ENCODE peak calls at places on chromosomes 4 and X, in four cellular contexts. Z is Right ventricle myocardium inferior; D is activated naive CD8-positive, alpha-beta T cell treated with anti-CD3 and anti-CD28 coated beads, Interleukin-2, amount 50 U/mL, for 24 hours; W is fibroblast of the aortic adventitia. M is an unnamed sample.

GRCh38 chrX:151177141-151178027 is 1.0 kb downstream of the GPR50 start:
- DNase-seq in Z (no peak), D (no peak), W (no peak), M (no peak)

GRCh38 chrX:50838820-50839600 is 25.0 kb upstream of the SHROOM4 start:
- DNase-seq in Z (no peak), D (no peak), W (no peak), M (no peak)

GRCh38 chr4:82901129-82901718 is 689 bp downstream of the THAP9 start:
- DNase-seq in Z (no peak), D (no peak), W (no peak), M (no peak)

GRCh38 chr4:147160908-147161513 is 215.3 kb upstream of the TTC29 start:
- DNase-seq in Z (no peak), D (no peak), W (peak), M (no peak)

GRCh38 chr4:8100696-8101095 is 57.9 kb downstream of the ABLIM2 start:
- DNase-seq in Z (no peak), D (no peak), W (no peak), M (no peak)

GRCh38 chr4:150582101-150582565 is at the start of gene MAB21L2:
- DNase-seq in Z (no peak), D (no peak), W (no peak), M (no peak)

GRCh38 chr4:91989914-91990313 is 313.9 kb upstream of the GRID2 start:
- DNase-seq in Z (no peak), D (no peak), W (no peak), M (no peak)

GRCh38 chr4:125388653-125389052 is 73.9 kb downstream of the FAT4 start:
- DNase-seq in Z (no peak), D (no peak), W (peak), M (no peak)

GRCh38 chrX:149230689-149231088 is 274.4 kb downstream of the IDS start:
- DNase-seq in Z (no peak), D (no peak), W (no peak), M (no peak)

GRCh38 chr4:181550381-181550780 is 692.8 kb upstream of the TENM3 start:
- DNase-seq in Z (no peak), D (no peak), W (no peak), M (no peak)

GRCh38 chr4:70522626-70523025 is 4.3 kb downstream of the AMTN start:
- DNase-seq in Z (no peak), D (no peak), W (no peak), M (no peak)

GRCh38 chr4:103075435-103075893 is 1.1 kb downstream of the SLC9B2 start:
- DNase-seq in Z (no peak), D (no peak), W (peak), M (no peak)

GRCh38 chr4:87543835-87544461 is 14.8 kb upstream of the SPARCL1 start:
- DNase-seq in Z (no peak), D (no peak), W (peak), M (no peak)

GRCh38 chrX:103531002-103531401 is 11.7 kb upstream of the RAB40A start:
- DNase-seq in Z (no peak), D (no peak), W (peak), M (no peak)

GRCh38 chrX:18210470-18210869 is 10.2 kb downstream of the BEND2 start:
- DNase-seq in Z (no peak), D (no peak), W (peak), M (no peak)

GRCh38 chrX:1306909-1307625 is 29.5 kb upstream of the IL3RA start:
- DNase-seq in Z (no peak), D (no peak), W (no peak), M (no peak)

GRCh38 chr4:70721747-70722146 is at the start of gene RUFY3:
- DNase-seq in Z (no peak), D (no peak), W (peak), M (no peak)

GRCh38 chr4:55173580-55173979 is 48.2 kb upstream of the KDR start:
- DNase-seq in Z (no peak), D (no peak), W (peak), M (no peak)

GRCh38 chr4:97590266-97590665 is 553.0 kb downstream of the STPG2 start:
- DNase-seq in Z (no peak), D (no peak), W (no peak), M (no peak)

GRCh38 chrX:131728295-131729145 is 184.6 kb downstream of the OR13H1 start:
- DNase-seq in Z (no peak), D (no peak), W (peak), M (no peak)

GRCh38 chr4:152188801-152189200 is 347.1 kb downstream of the FBXW7 start:
- DNase-seq in Z (no peak), D (no peak), W (no peak), M (peak)

GRCh38 chr4:153582954-153583456 is 101.1 kb upstream of the TLR2 start:
- DNase-seq in Z (no peak), D (no peak), W (no peak), M (no peak)

GRCh38 chr4:184475096-184475461 is 729 bp upstream of the IRF2 start:
- DNase-seq in Z (peak), D (peak), W (peak), M (peak)

M was measured in left ventricle myocardium superior.